ENCODE peak calls at places on chromosomes 6 and 20, in six cellular contexts. One of them, this sample, is unnamed.

GRCh38 chr6:45500924-45501816 is 123.4 kb upstream of the SUPT3H start:
- DNase-seq in GM12891: no peak
- DNase-seq in H1: no peak
- DNase-seq in HepG2: peak; percentile 71
- DNase-seq in GM12878: no peak
- DNase-seq in K562: peak; percentile 67
- DNase-seq in this sample: no peak

GRCh38 chr6:9140181-9140580 is 704.8 kb upstream of the SLC35B3 start:
- DNase-seq in GM12891: no peak
- DNase-seq in H1: no peak
- DNase-seq in HepG2: no peak
- DNase-seq in GM12878: no peak
- DNase-seq in K562: no peak
- DNase-seq in this sample: no peak

GRCh38 chr20:15071010-15071808 is 733.8 kb upstream of the FLRT3 start:
- DNase-seq in GM12891: no peak
- DNase-seq in H1: no peak
- DNase-seq in HepG2: no peak
- DNase-seq in GM12878: no peak
- DNase-seq in K562: no peak
- DNase-seq in this sample: no peak

GRCh38 chr6:69072796-69073195 is 437.7 kb downstream of the ADGRB3 start:
- DNase-seq in GM12891: no peak
- DNase-seq in H1: no peak
- DNase-seq in HepG2: no peak
- DNase-seq in GM12878: no peak
- DNase-seq in K562: peak; percentile 24
- DNase-seq in this sample: no peak

GRCh38 chr6:88013015-88013414 is 34.6 kb upstream of the SPACA1 start:
- DNase-seq in GM12891: no peak
- DNase-seq in H1: no peak
- DNase-seq in HepG2: no peak
- DNase-seq in GM12878: no peak
- DNase-seq in K562: no peak
- DNase-seq in this sample: no peak

GRCh38 chr6:44237021-44237812 is 9.7 kb upstream of the HSP90AB1 start:
- DNase-seq in GM12891: no peak
- DNase-seq in H1: no peak
- DNase-seq in HepG2: peak; percentile 98
- DNase-seq in GM12878: no peak
- DNase-seq in K562: peak; percentile 90
- DNase-seq in this sample: no peak

GRCh38 chr6:124433369-124434064 is 528.7 kb upstream of the RNF217 start:
- DNase-seq in GM12891: no peak
- DNase-seq in H1: no peak
- DNase-seq in HepG2: no peak
- DNase-seq in GM12878: no peak
- DNase-seq in K562: no peak
- DNase-seq in this sample: no peak

GRCh38 chr6:166411721-166412151 is 29.0 kb upstream of the MPC1 start:
- DNase-seq in GM12891: peak; percentile 42
- DNase-seq in H1: no peak
- DNase-seq in HepG2: no peak
- DNase-seq in GM12878: no peak
- DNase-seq in K562: no peak
- DNase-seq in this sample: no peak

GRCh38 chr20:14986656-14987055 is 649.2 kb upstream of the FLRT3 start:
- DNase-seq in GM12891: no peak
- DNase-seq in H1: no peak
- DNase-seq in HepG2: no peak
- DNase-seq in GM12878: no peak
- DNase-seq in K562: no peak
- DNase-seq in this sample: no peak

DNA sequence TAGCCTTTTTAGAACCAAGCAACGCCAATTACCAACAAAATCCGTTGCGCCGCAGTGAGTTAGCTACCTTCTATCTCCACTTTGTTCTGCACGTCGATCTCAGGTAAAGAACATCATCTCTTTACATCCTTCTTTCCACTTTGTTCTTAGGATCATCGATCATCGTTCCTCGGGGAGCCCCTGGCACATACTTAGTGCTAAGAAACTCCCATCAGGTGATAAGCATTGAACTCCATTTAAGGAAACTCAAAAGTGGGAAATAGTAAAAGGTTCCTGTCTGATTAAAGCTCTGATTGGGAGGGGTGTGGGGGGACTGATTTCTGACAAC is 227.0 kb upstream of the PRSS16 start:
- DNase-seq in GM12891: no peak
- DNase-seq in H1: no peak
- DNase-seq in HepG2: no peak
- DNase-seq in GM12878: no peak
- DNase-seq in K562: no peak
- DNase-seq in this sample: no peak
- TF ChIP-seq TAF1 in GM12891: no peak
- TF ChIP-seq TAF1 in H1: no peak
- TF ChIP-seq TAF1 in HepG2: no peak
- TF ChIP-seq TAF1 in GM12878: no peak
- TF ChIP-seq TAF1 in K562: no peak
- TF ChIP-seq TAF1 in this sample: no peak

GRCh38 chr6:126804255-126805064 is 314.0 kb upstream of the RSPO3 start:
- DNase-seq in GM12891: peak; percentile 2
- DNase-seq in H1: no peak
- DNase-seq in HepG2: peak; percentile 51
- DNase-seq in GM12878: no peak
- DNase-seq in K562: peak; percentile 6
- DNase-seq in this sample: peak; percentile 2
- TF ChIP-seq POLR2A in GM12891: no peak
- TF ChIP-seq POLR2A in H1: no peak
- TF ChIP-seq POLR2A in HepG2: no peak
- TF ChIP-seq POLR2A in GM12878: no peak
- TF ChIP-seq POLR2A in K562: no peak
- TF ChIP-seq POLR2A in this sample: no peak

GRCh38 chr6:30102701-30103629 is 9.9 kb downstream of the TRIM31 start:
- DNase-seq in GM12891: peak; percentile 74
- DNase-seq in H1: no peak
- DNase-seq in HepG2: peak; percentile 90
- DNase-seq in GM12878: peak; percentile 24
- DNase-seq in K562: peak; percentile 93
- DNase-seq in this sample: peak; percentile 65
- TF ChIP-seq POLR2AphosphoS5 in GM12891: no peak
- TF ChIP-seq POLR2AphosphoS5 in H1: no peak
- TF ChIP-seq POLR2AphosphoS5 in HepG2: peak; percentile 74
- TF ChIP-seq POLR2AphosphoS5 in GM12878: no peak
- TF ChIP-seq POLR2AphosphoS5 in K562: no peak
- TF ChIP-seq POLR2AphosphoS5 in this sample: no peak

GRCh38 chr6:138809677-138810076 is 13.8 kb downstream of the ECT2L start:
- DNase-seq in GM12891: no peak
- DNase-seq in H1: no peak
- DNase-seq in HepG2: no peak
- DNase-seq in GM12878: no peak
- DNase-seq in K562: no peak
- DNase-seq in this sample: no peak

GRCh38 chr6:138803914-138804313 is 8.0 kb downstream of the ECT2L start:
- DNase-seq in GM12891: no peak
- DNase-seq in H1: no peak
- DNase-seq in HepG2: no peak
- DNase-seq in GM12878: no peak
- DNase-seq in K562: no peak
- DNase-seq in this sample: no peak

GRCh38 chr6:138804986-138805385 is 9.1 kb downstream of the ECT2L start:
- DNase-seq in GM12891: no peak
- DNase-seq in H1: no peak
- DNase-seq in HepG2: no peak
- DNase-seq in GM12878: no peak
- DNase-seq in K562: no peak
- DNase-seq in this sample: no peak

GRCh38 chr6:138805431-138805830 is 9.5 kb downstream of the ECT2L start:
- DNase-seq in GM12891: no peak
- DNase-seq in H1: no peak
- DNase-seq in HepG2: no peak
- DNase-seq in GM12878: no peak
- DNase-seq in K562: no peak
- DNase-seq in this sample: no peak

DNA sequence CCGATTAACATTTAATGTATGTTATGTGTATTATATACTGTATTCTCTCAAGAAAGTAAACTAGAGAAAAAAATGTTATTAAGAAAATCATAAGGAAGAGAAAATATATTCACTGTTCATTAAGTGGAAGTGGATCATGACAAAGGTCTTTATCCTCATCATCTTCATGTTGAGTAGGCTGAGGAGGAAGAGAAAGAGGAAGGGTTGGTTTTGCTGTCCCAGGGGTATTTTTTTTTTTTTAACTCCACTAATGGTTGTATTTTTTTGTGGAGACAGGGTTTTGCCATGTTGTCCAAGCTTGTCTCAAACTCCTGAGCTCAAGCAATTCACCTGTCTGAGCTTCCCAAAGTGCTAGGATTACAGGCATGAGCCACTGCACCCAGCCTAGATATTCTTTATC is 11.0 kb downstream of the ECT2L start:
- DNase-seq in GM12891: no peak
- DNase-seq in H1: no peak
- DNase-seq in HepG2: no peak
- DNase-seq in GM12878: no peak
- DNase-seq in K562: no peak
- DNase-seq in this sample: no peak
- TF ChIP-seq TAF1 in GM12891: no peak
- TF ChIP-seq TAF1 in H1: no peak
- TF ChIP-seq TAF1 in HepG2: no peak
- TF ChIP-seq TAF1 in GM12878: no peak
- TF ChIP-seq TAF1 in K562: no peak
- TF ChIP-seq TAF1 in this sample: no peak

GRCh38 chr6:31270788-31271640 is 878 bp downstream of the HLA-C start:
- DNase-seq in GM12891: peak; percentile 52
- DNase-seq in H1: no peak
- DNase-seq in HepG2: no peak
- DNase-seq in GM12878: no peak
- DNase-seq in K562: no peak
- DNase-seq in this sample: peak; percentile 25

GRCh38 chr6:31267504-31268371 is 4.2 kb downstream of the HLA-C start:
- DNase-seq in GM12891: no peak
- DNase-seq in H1: no peak
- DNase-seq in HepG2: no peak
- DNase-seq in GM12878: no peak
- DNase-seq in K562: no peak
- DNase-seq in this sample: no peak

GRCh38 chr6:31272856-31273626 is 1.1 kb upstream of the HLA-C start:
- DNase-seq in GM12891: no peak
- DNase-seq in H1: no peak
- DNase-seq in HepG2: no peak
- DNase-seq in GM12878: no peak
- DNase-seq in K562: no peak
- DNase-seq in this sample: no peak

GRCh38 chr6:31272431-31272830 is 539 bp upstream of the HLA-C start:
- DNase-seq in GM12891: no peak
- DNase-seq in H1: no peak
- DNase-seq in HepG2: no peak
- DNase-seq in GM12878: no peak
- DNase-seq in K562: no peak
- DNase-seq in this sample: no peak

DNA sequence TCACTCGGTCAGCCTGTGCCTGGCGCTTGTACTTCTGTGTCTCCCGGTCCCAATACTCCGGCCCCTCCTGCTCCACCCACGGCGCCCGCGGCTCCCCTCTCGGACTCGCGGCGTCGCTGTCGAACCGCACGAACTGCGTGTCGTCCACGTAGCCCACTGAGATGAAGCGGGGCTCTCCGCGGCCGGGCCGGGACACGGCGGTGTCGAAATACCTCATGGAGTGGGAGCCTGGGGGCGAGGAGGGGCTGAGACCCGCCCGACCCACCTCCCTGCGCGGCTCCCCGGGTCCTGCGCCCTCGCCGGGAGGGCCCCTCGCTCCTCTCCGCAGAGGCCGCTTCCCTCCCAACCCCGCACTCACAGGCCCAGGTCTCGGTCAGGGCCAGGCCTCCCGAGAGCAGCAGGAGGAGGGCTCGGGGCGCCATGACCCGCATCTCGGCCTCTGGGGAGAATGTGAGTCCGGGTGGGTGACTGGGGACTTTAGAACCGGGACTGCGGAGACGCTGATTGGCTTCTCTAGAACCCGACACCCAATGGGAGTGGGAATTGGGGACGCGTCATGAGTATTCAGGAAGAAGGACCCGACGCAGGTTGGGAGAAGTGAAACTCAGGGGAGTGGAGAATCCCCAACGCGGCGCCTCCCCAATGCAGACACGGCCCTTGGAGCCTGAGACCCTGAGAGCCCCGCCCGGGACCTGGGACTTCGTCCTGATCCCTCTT is at the start of gene HLA-C:
- DNase-seq in GM12891: peak; percentile 88
- DNase-seq in H1: peak; percentile 56
- DNase-seq in HepG2: peak; percentile 95
- DNase-seq in GM12878: peak; percentile 95
- DNase-seq in K562: peak; percentile 70
- DNase-seq in this sample: peak; percentile 84
- TF ChIP-seq POLR2A in GM12891: peak; percentile 98
- TF ChIP-seq POLR2A in H1: peak; percentile 80
- TF ChIP-seq POLR2A in HepG2: no peak
- TF ChIP-seq POLR2A in GM12878: peak; percentile 95
- TF ChIP-seq POLR2A in K562: no peak
- TF ChIP-seq POLR2A in this sample: peak; percentile 76

DNA sequence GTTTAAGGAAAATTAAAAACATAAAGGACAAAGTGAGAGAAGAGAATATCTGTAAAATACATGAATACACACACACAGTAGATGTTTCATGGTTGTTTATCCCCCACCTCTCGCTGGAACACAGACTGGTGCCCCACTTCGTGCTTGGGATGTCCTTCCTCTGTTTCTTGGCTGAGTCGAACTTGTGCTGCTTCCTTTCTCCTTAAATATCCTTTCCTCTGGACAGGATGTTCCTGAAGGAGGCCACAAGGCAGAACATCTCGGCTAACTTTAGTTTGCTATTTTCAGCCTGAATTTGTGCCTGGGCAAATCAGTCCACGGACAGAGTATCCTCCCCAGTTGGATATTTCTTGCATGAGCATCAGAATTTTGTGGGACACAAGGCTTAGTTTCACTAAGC is 54.7 kb upstream of the ZMYND8 start:
- DNase-seq in GM12891: no peak
- DNase-seq in H1: no peak
- DNase-seq in HepG2: no peak
- DNase-seq in GM12878: no peak
- DNase-seq in K562: no peak
- DNase-seq in this sample: no peak
- TF ChIP-seq POLR2AphosphoS5 in GM12891: no peak
- TF ChIP-seq POLR2AphosphoS5 in H1: no peak
- TF ChIP-seq POLR2AphosphoS5 in HepG2: no peak
- TF ChIP-seq POLR2AphosphoS5 in GM12878: no peak
- TF ChIP-seq POLR2AphosphoS5 in K562: no peak
- TF ChIP-seq POLR2AphosphoS5 in this sample: no peak

This sample was measured in GM12892.